ENCODE peak calls at places on chromosomes 1 and 21, in nine cellular contexts. V is AG09309; J is T-helper 9 cell; X is AG08396; S is IMR-90; N is choroid plexus epithelial cell; F is B cell; Z is psoas muscle; L is stimulated activated CD4-positive, alpha-beta T cell treated with anti-CD3 and anti-CD28 coated beads, Interleukin-2, amount 100 ng/mL, for 48 hours. A is an unnamed sample.

GRCh38 chr21:46634427-46634826 is 1.0 kb upstream of the PRMT2 start:
- DNase-seq in S (no peak), N (no peak), J (no peak), V (no peak), Z (no peak), L (no peak), X (no peak), F (no peak), A (no peak)

GRCh38 chr1:52523376-52523775 is 29.5 kb downstream of the TUT4 start:
- DNase-seq in X (no peak), V (no peak), S (peak; percentile 76), J (no peak), L (no peak), N (peak; percentile 53), F (no peak), Z (no peak), A (no peak)

GRCh38 chr1:111140680-111140967 is 601 bp downstream of the CEPT1 start:
- DNase-seq in J (no peak), Z (no peak), X (peak; percentile 82), F (no peak), N (peak; percentile 44), V (no peak), S (peak; percentile 36), L (no peak), A (no peak)

GRCh38 chr1:18947570-18947969 is 8.9 kb downstream of the IFFO2 start:
- DNase-seq in L (no peak), V (no peak), X (no peak), J (no peak), N (no peak), Z (no peak), S (no peak), F (no peak), A (peak; percentile 53)

GRCh38 chr1:15975805-15976680 is at the start of gene ZBTB17:
- DNase-seq in X (peak; percentile 99), S (peak; percentile 91), V (peak; percentile 61), F (peak; percentile 97), L (peak; percentile 96), Z (peak; percentile 95), N (peak; percentile 95), J (peak; percentile 94), A (peak; percentile 96)

GRCh38 chr1:194568610-194569009 is 1382.2 kb upstream of the B3GALT2 start:
- DNase-seq in F (no peak), N (no peak), Z (no peak), J (no peak), S (peak; percentile 12), L (no peak), X (no peak), V (no peak), A (no peak)

GRCh38 chr1:211382182-211382713 is 55.6 kb downstream of the TRAF5 start:
- DNase-seq in N (no peak), S (no peak), Z (no peak), L (no peak), X (no peak), V (no peak), J (no peak), F (no peak), A (no peak)

GRCh38 chr1:23574265-23574754 is 15.0 kb upstream of the ID3 start:
- DNase-seq in X (no peak), L (no peak), J (no peak), N (no peak), Z (no peak), V (no peak), F (no peak), S (no peak), A (no peak)

GRCh38 chr1:155882766-155883165 is 23.4 kb downstream of the SYT11 start:
- DNase-seq in X (no peak), N (no peak), J (no peak), S (no peak), L (no peak), F (no peak), Z (no peak), V (no peak), A (no peak)

GRCh38 chr1:28926629-28927441 is 12.5 kb downstream of the EPB41 start:
- DNase-seq in L (no peak), V (no peak), F (peak; percentile 64), X (no peak), Z (no peak), S (peak; percentile 4), J (peak; percentile 8), N (peak; percentile 17), A (no peak)

GRCh38 chr1:109171646-109172045 is 42.1 kb upstream of the SARS1 start:
- DNase-seq in L (no peak), S (no peak), J (no peak), F (no peak), Z (no peak), X (no peak), N (no peak), V (no peak), A (no peak)

A was measured in right cardiac atrium.